ENCODE peak calls at places on chromosomes 13 and 19, in five cellular contexts. T is A673, D is AG20443, C is occipital lobe, M is GM20000. A is an unnamed sample.

GRCh38 chr13:31195616-31196015 is 4.2 kb upstream of the B3GLCT start:
- DNase-seq in T (no peak), D (no peak), C (no peak), M (no peak), A (no peak)

GRCh38 chr19:20565321-20566018 is at the start of gene ZNF737:
- DNase-seq in T (peak), D (peak), C (peak), M (peak), A (peak)

GRCh38 chr19:43435775-43436174 is 21.1 kb downstream of the TEX101 start:
- DNase-seq in T (no peak), D (no peak), C (no peak), M (no peak), A (no peak)

GRCh38 chr19:55580628-55581144 is at the start of gene ZNF579:
- DNase-seq in T (peak), D (peak), C (peak), M (peak), A (peak)

GRCh38 chr19:46537136-46538097 is 41.8 kb upstream of the PNMA8B start:
- DNase-seq in T (peak), D (peak), C (no peak), M (peak), A (peak)

GRCh38 chr13:111280666-111281577 is 39.5 kb upstream of the TEX29 start:
- DNase-seq in T (no peak), D (peak), C (no peak), M (no peak), A (no peak)

GRCh38 chr19:38665950-38666661 is 18.7 kb downstream of the ACTN4 start:
- DNase-seq in T (peak), D (peak), C (no peak), M (no peak), A (no peak)

GRCh38 chr19:50542825-50543428 is 25.3 kb downstream of the LRRC4B start:
- DNase-seq in T (no peak), D (no peak), C (no peak), M (no peak), A (no peak)

GRCh38 chr19:2291185-2291751 is 9.3 kb upstream of the PEAK3 start:
- DNase-seq in T (no peak), D (no peak), C (no peak), M (no peak), A (no peak)

GRCh38 chr19:18503971-18504885 is 17.6 kb downstream of the ELL start:
- DNase-seq in T (no peak), D (no peak), C (no peak), M (peak), A (no peak)

GRCh38 chr13:80278706-80279105 is 62.2 kb downstream of the SPRY2 start:
- DNase-seq in T (no peak), D (no peak), C (no peak), M (no peak), A (no peak)

GRCh38 chr13:20901668-20902437 is 693 bp downstream of the XPO4 start:
- DNase-seq in T (peak), D (peak), C (peak), M (peak), A (peak)

GRCh38 chr13:97321101-97321500 is 99.0 kb downstream of the MBNL2 start:
- DNase-seq in T (peak), D (no peak), C (no peak), M (no peak), A (no peak)

GRCh38 chr19:58009666-58010301 is 7.2 kb upstream of the ZNF606 start:
- DNase-seq in T (peak), D (peak), C (peak), M (peak), A (peak)

GRCh38 chr13:24270639-24271131 is 38.7 kb upstream of the C1QTNF9 start:
- DNase-seq in T (peak), D (peak), C (peak), M (peak), A (no peak)

GRCh38 chr13:99985886-99986527 is 4.4 kb downstream of the ZIC2 start:
- DNase-seq in T (peak), D (no peak), C (no peak), M (no peak), A (no peak)

GRCh38 chr13:66402071-66402470 is 828.1 kb downstream of the PCDH9 start:
- DNase-seq in T (no peak), D (no peak), C (no peak), M (no peak), A (no peak)

GRCh38 chr19:3094638-3095374 is 644 bp downstream of the GNA11 start:
- DNase-seq in T (peak), D (no peak), C (no peak), M (no peak), A (no peak)

GRCh38 chr19:15332311-15332996 is at the start of gene BRD4:
- DNase-seq in T (peak), D (peak), C (peak), M (peak), A (peak)

GRCh38 chr13:27793377-27794074 is 1.2 kb downstream of the GSX1 start:
- DNase-seq in T (no peak), D (no peak), C (no peak), M (peak), A (no peak)

GRCh38 chr13:92564942-92565341 is 661.7 kb upstream of the GPC6 start:
- DNase-seq in T (no peak), D (no peak), C (no peak), M (no peak), A (no peak)

GRCh38 chr19:18223860-18224524 is 2.2 kb downstream of the PDE4C start:
- DNase-seq in T (peak), D (no peak), C (no peak), M (peak), A (no peak)

A was measured in HL-60.